ENCODE peak calls at places on chromosomes 11 and 22, in four cellular contexts. One of them, this sample, is unnamed.

GRCh38 chr11:71446942-71447688 is 1.1 kb downstream of the DHCR7 start:
- DNase-seq in mesenchymal stem cell: peak
- DNase-seq in IMR-90: peak
- DNase-seq in neuronal stem cell: no peak
- DNase-seq in this sample: no peak

GRCh38 chr11:15911377-15912044 is 444.8 kb downstream of the SOX6 start:
- DNase-seq in mesenchymal stem cell: peak
- DNase-seq in neuronal stem cell: no peak
- DNase-seq in IMR-90: peak
- DNase-seq in this sample: no peak

GRCh38 chr11:83054904-83055380 is 16.8 kb downstream of the RAB30 start:
- DNase-seq in IMR-90: no peak
- DNase-seq in neuronal stem cell: no peak
- DNase-seq in mesenchymal stem cell: no peak
- DNase-seq in this sample: no peak

GRCh38 chr11:74123008-74123448 is 47.8 kb downstream of the C2CD3 start:
- DNase-seq in mesenchymal stem cell: no peak
- DNase-seq in neuronal stem cell: no peak
- DNase-seq in IMR-90: peak
- DNase-seq in this sample: no peak

GRCh38 chr11:33732176-33732575 is 4.0 kb downstream of the CD59 start:
- DNase-seq in mesenchymal stem cell: no peak
- DNase-seq in neuronal stem cell: no peak
- DNase-seq in IMR-90: no peak
- DNase-seq in this sample: no peak

GRCh38 chr11:13009921-13010736 is 1.0 kb downstream of the RASSF10 start:
- DNase-seq in neuronal stem cell: peak
- DNase-seq in IMR-90: peak
- DNase-seq in mesenchymal stem cell: no peak
- DNase-seq in this sample: peak

GRCh38 chr11:10651579-10652361 is 41.8 kb downstream of the IRAG1 start:
- DNase-seq in IMR-90: no peak
- DNase-seq in neuronal stem cell: no peak
- DNase-seq in mesenchymal stem cell: peak
- DNase-seq in this sample: no peak

GRCh38 chr11:126140106-126140931 is 71.1 kb downstream of the RPUSD4 start:
- DNase-seq in IMR-90: no peak
- DNase-seq in neuronal stem cell: no peak
- DNase-seq in mesenchymal stem cell: peak
- DNase-seq in this sample: no peak

GRCh38 chr11:76604081-76604601 is 66.4 kb downstream of the LRRC32 start:
- DNase-seq in IMR-90: no peak
- DNase-seq in neuronal stem cell: no peak
- DNase-seq in mesenchymal stem cell: no peak
- DNase-seq in this sample: no peak

GRCh38 chr11:6625832-6626420 is 6.7 kb upstream of the TPP1 start:
- DNase-seq in neuronal stem cell: no peak
- DNase-seq in mesenchymal stem cell: no peak
- DNase-seq in IMR-90: no peak
- DNase-seq in this sample: no peak

GRCh38 chr11:89442801-89443200 is 48.4 kb downstream of the NOX4 start:
- DNase-seq in mesenchymal stem cell: no peak
- DNase-seq in neuronal stem cell: no peak
- DNase-seq in IMR-90: no peak
- DNase-seq in this sample: no peak

GRCh38 chr22:28773461-28773867 is 969 bp downstream of the CCDC117 start:
- DNase-seq in mesenchymal stem cell: peak
- DNase-seq in neuronal stem cell: no peak
- DNase-seq in IMR-90: peak
- DNase-seq in this sample: no peak

GRCh38 chr11:48124880-48125279 is 91.7 kb upstream of the OR4B1 start:
- DNase-seq in neuronal stem cell: no peak
- DNase-seq in mesenchymal stem cell: no peak
- DNase-seq in IMR-90: no peak
- DNase-seq in this sample: no peak

GRCh38 chr11:72823105-72823804 is 9.0 kb downstream of the ATG16L2 start:
- DNase-seq in neuronal stem cell: no peak
- DNase-seq in IMR-90: no peak
- DNase-seq in mesenchymal stem cell: no peak
- DNase-seq in this sample: no peak

GRCh38 chr11:59102259-59102765 is 4.7 kb upstream of the FAM111B start:
- DNase-seq in IMR-90: peak
- DNase-seq in mesenchymal stem cell: peak
- DNase-seq in neuronal stem cell: peak
- DNase-seq in this sample: no peak

GRCh38 chr11:75105462-75105925 is 8.8 kb upstream of the OR2AT4 start:
- DNase-seq in mesenchymal stem cell: no peak
- DNase-seq in IMR-90: no peak
- DNase-seq in neuronal stem cell: peak
- DNase-seq in this sample: no peak

GRCh38 chr22:42282943-42283287 is 12.5 kb upstream of the TCF20 start:
- DNase-seq in neuronal stem cell: no peak
- DNase-seq in IMR-90: no peak
- DNase-seq in mesenchymal stem cell: no peak
- DNase-seq in this sample: no peak

GRCh38 chr11:43898574-43898973 is 17.9 kb downstream of the ALKBH3 start:
- DNase-seq in IMR-90: no peak
- DNase-seq in neuronal stem cell: no peak
- DNase-seq in mesenchymal stem cell: peak
- DNase-seq in this sample: no peak

GRCh38 chr11:34787348-34787747 is 128.8 kb downstream of the APIP start:
- DNase-seq in neuronal stem cell: no peak
- DNase-seq in mesenchymal stem cell: no peak
- DNase-seq in IMR-90: peak
- DNase-seq in this sample: no peak

GRCh38 chr22:40401981-40402406 is 31.6 kb downstream of the SGSM3 start:
- DNase-seq in mesenchymal stem cell: no peak
- DNase-seq in neuronal stem cell: no peak
- DNase-seq in IMR-90: no peak
- DNase-seq in this sample: no peak

GRCh38 chr22:46067159-46068111 is 82.9 kb upstream of the PPARA start:
- DNase-seq in mesenchymal stem cell: no peak
- DNase-seq in neuronal stem cell: no peak
- DNase-seq in IMR-90: no peak
- DNase-seq in this sample: no peak

GRCh38 chr22:22397292-22397870 is 111.2 kb downstream of the ZNF280B start:
- DNase-seq in neuronal stem cell: no peak
- DNase-seq in mesenchymal stem cell: no peak
- DNase-seq in IMR-90: no peak
- DNase-seq in this sample: no peak

GRCh38 chr22:25102722-25103121 is 96.9 kb upstream of the CRYBB3 start:
- DNase-seq in mesenchymal stem cell: no peak
- DNase-seq in IMR-90: no peak
- DNase-seq in neuronal stem cell: no peak
- DNase-seq in this sample: no peak

GRCh38 chr11:117328414-117329010 is 858 bp downstream of the CEP164 start:
- DNase-seq in mesenchymal stem cell: peak
- DNase-seq in neuronal stem cell: no peak
- DNase-seq in IMR-90: peak
- DNase-seq in this sample: no peak

GRCh38 chr11:26571861-26572654 is at the start of gene MUC15:
- DNase-seq in mesenchymal stem cell: no peak
- DNase-seq in neuronal stem cell: no peak
- DNase-seq in IMR-90: no peak
- DNase-seq in this sample: no peak

GRCh38 chr22:38638216-38638615 is 18.0 kb downstream of the FAM227A start:
- DNase-seq in IMR-90: peak
- DNase-seq in mesenchymal stem cell: peak
- DNase-seq in neuronal stem cell: no peak
- DNase-seq in this sample: no peak

GRCh38 chr22:46462726-46463371 is 74.6 kb downstream of the CELSR1 start:
- DNase-seq in neuronal stem cell: no peak
- DNase-seq in mesenchymal stem cell: peak
- DNase-seq in IMR-90: peak
- DNase-seq in this sample: no peak

GRCh38 chr11:44747836-44748235 is 21.1 kb downstream of the TSPAN18 start:
- DNase-seq in IMR-90: no peak
- DNase-seq in mesenchymal stem cell: no peak
- DNase-seq in neuronal stem cell: no peak
- DNase-seq in this sample: no peak

GRCh38 chr11:128904872-128905344 is 13.8 kb downstream of the KCNJ5 start:
- DNase-seq in mesenchymal stem cell: peak
- DNase-seq in neuronal stem cell: no peak
- DNase-seq in IMR-90: no peak
- DNase-seq in this sample: no peak

GRCh38 chr11:61131586-61131985 is 29.3 kb downstream of the CD5 start:
- DNase-seq in IMR-90: no peak
- DNase-seq in mesenchymal stem cell: no peak
- DNase-seq in neuronal stem cell: no peak
- DNase-seq in this sample: no peak

GRCh38 chr11:65362966-65363365 is 8.4 kb downstream of the TIGD3 start:
- DNase-seq in mesenchymal stem cell: no peak
- DNase-seq in neuronal stem cell: no peak
- DNase-seq in IMR-90: no peak
- DNase-seq in this sample: no peak

GRCh38 chr11:46382644-46383403 is 1.4 kb downstream of the MDK start:
- DNase-seq in IMR-90: peak
- DNase-seq in neuronal stem cell: no peak
- DNase-seq in mesenchymal stem cell: peak
- DNase-seq in this sample: peak
- H3K23ac ChIP-seq in IMR-90: peak
- H3K23ac ChIP-seq in neuronal stem cell: peak
- H3K23ac ChIP-seq in mesenchymal stem cell: no peak
- H3K23ac ChIP-seq in this sample: no peak

GRCh38 chr11:131748146-131749050 is 378.0 kb downstream of the NTM start:
- DNase-seq in IMR-90: peak
- DNase-seq in neuronal stem cell: peak
- DNase-seq in mesenchymal stem cell: peak
- DNase-seq in this sample: no peak

GRCh38 chr11:131750152-131750551 is 379.7 kb downstream of the NTM start:
- DNase-seq in IMR-90: no peak
- DNase-seq in neuronal stem cell: no peak
- DNase-seq in mesenchymal stem cell: no peak
- DNase-seq in this sample: no peak

GRCh38 chr11:131746201-131746600 is 375.8 kb downstream of the NTM start:
- DNase-seq in mesenchymal stem cell: no peak
- DNase-seq in IMR-90: no peak
- DNase-seq in neuronal stem cell: no peak
- DNase-seq in this sample: no peak

GRCh38 chr11:131750692-131751091 is 380.3 kb downstream of the NTM start:
- DNase-seq in IMR-90: no peak
- DNase-seq in mesenchymal stem cell: no peak
- DNase-seq in neuronal stem cell: no peak
- DNase-seq in this sample: no peak

GRCh38 chr11:131749100-131749499 is 378.7 kb downstream of the NTM start:
- DNase-seq in mesenchymal stem cell: peak
- DNase-seq in neuronal stem cell: no peak
- DNase-seq in IMR-90: peak
- DNase-seq in this sample: no peak
- H2AFZ ChIP-seq in mesenchymal stem cell: no peak
- H2AFZ ChIP-seq in neuronal stem cell: no peak
- H2AFZ ChIP-seq in IMR-90: peak
- H2AFZ ChIP-seq in this sample: no peak

GRCh38 chr11:3202759-3203158 is 15.9 kb downstream of the MRGPRG start:
- DNase-seq in neuronal stem cell: no peak
- DNase-seq in IMR-90: no peak
- DNase-seq in mesenchymal stem cell: no peak
- DNase-seq in this sample: no peak
- H3K23ac ChIP-seq in neuronal stem cell: no peak
- H3K23ac ChIP-seq in IMR-90: no peak
- H3K23ac ChIP-seq in mesenchymal stem cell: no peak
- H3K23ac ChIP-seq in this sample: no peak

DNA sequence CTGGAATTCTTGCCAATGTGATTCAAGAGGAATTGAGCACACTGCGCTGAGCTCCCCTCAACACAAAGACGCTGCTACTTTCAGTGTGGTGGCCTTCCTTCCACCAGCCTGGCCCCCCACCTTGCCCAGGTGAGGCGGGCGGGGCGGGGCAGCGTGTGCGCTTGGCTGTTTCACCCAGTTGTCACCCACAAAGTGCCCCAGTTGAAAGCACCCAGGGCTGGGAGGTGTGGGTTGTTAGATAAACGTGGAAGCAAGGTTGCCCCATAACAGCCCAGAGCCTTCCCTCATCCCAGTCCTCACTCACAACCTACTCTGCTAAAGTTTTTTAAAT is 43.1 kb downstream of the CACNG2 start:
- DNase-seq in neuronal stem cell: no peak
- DNase-seq in mesenchymal stem cell: no peak
- DNase-seq in IMR-90: no peak
- DNase-seq in this sample: no peak
- H2AFZ ChIP-seq in neuronal stem cell: no peak
- H2AFZ ChIP-seq in mesenchymal stem cell: no peak
- H2AFZ ChIP-seq in IMR-90: no peak
- H2AFZ ChIP-seq in this sample: peak

GRCh38 chr11:132925825-132926469 is 606.4 kb downstream of the OPCML start:
- DNase-seq in neuronal stem cell: no peak
- DNase-seq in mesenchymal stem cell: no peak
- DNase-seq in IMR-90: no peak
- DNase-seq in this sample: no peak
- H3K23ac ChIP-seq in neuronal stem cell: no peak
- H3K23ac ChIP-seq in mesenchymal stem cell: no peak
- H3K23ac ChIP-seq in IMR-90: no peak
- H3K23ac ChIP-seq in this sample: no peak

GRCh38 chr11:31509017-31509411 is 408 bp downstream of the IMMP1L start:
- DNase-seq in neuronal stem cell: peak
- DNase-seq in mesenchymal stem cell: no peak
- DNase-seq in IMR-90: no peak
- DNase-seq in this sample: no peak
- H2AFZ ChIP-seq in neuronal stem cell: peak
- H2AFZ ChIP-seq in mesenchymal stem cell: no peak
- H2AFZ ChIP-seq in IMR-90: peak
- H2AFZ ChIP-seq in this sample: peak

GRCh38 chr11:62880803-62881578 is at the start of gene SLC3A2:
- DNase-seq in IMR-90: peak
- DNase-seq in neuronal stem cell: peak
- DNase-seq in mesenchymal stem cell: peak
- DNase-seq in this sample: peak
- H3K23ac ChIP-seq in IMR-90: peak
- H3K23ac ChIP-seq in neuronal stem cell: peak
- H3K23ac ChIP-seq in mesenchymal stem cell: no peak
- H3K23ac ChIP-seq in this sample: no peak